ENCODE peak calls at places on chromosomes 2 and 18, in six cellular contexts. N is KG1; O is small intestine; C is stimulated activated CD4-positive, alpha-beta T cell treated with anti-CD3 and anti-CD28 coated beads, Interleukin-15, amount 100 ng/mL, for 24 hours; Q is hepatocyte; J is naive thymus-derived CD8-positive, alpha-beta T cell. M is an unnamed sample.

GRCh38 chr18:46002934-46003333 is 35.8 kb upstream of the EPG5 start:
- DNase-seq in J (no peak), C (no peak), Q (no peak), N (no peak), O (no peak), M (no peak)

GRCh38 chr2:151562398-151562797 is 152.7 kb downstream of the RIF1 start:
- DNase-seq in C (no peak), O (no peak), Q (no peak), J (no peak), N (no peak), M (no peak)

GRCh38 chr2:127217470-127218325 is 2.4 kb downstream of the CYP27C1 start:
- DNase-seq in J (no peak), C (peak; percentile 37), O (no peak), Q (no peak), N (no peak), M (peak; percentile 51)

GRCh38 chr2:14634885-14635871 is 2.7 kb downstream of the LRATD1 start:
- DNase-seq in J (no peak), C (peak; percentile 14), O (peak; percentile 80), Q (peak; percentile 75), N (no peak), M (peak; percentile 89)

GRCh38 chr18:3554091-3554601 is 104.2 kb downstream of the TGIF1 start:
- DNase-seq in N (no peak), Q (peak; percentile 20), C (no peak), J (no peak), O (no peak), M (peak; percentile 69)

GRCh38 chr2:212595036-212595654 is 56.5 kb upstream of the ERBB4 start:
- DNase-seq in O (no peak), Q (no peak), C (no peak), N (no peak), J (no peak), M (no peak)

GRCh38 chr2:230713331-230714121 is 884 bp downstream of the CAB39 start:
- DNase-seq in N (no peak), Q (peak; percentile 76), J (peak; percentile 42), O (peak; percentile 88), C (peak; percentile 60), M (peak; percentile 49)

GRCh38 chr2:178282075-178282474 is 87.8 kb downstream of the OSBPL6 start:
- DNase-seq in Q (peak; percentile 43), J (no peak), O (peak; percentile 94), N (no peak), C (no peak), M (no peak)

GRCh38 chr2:185787530-185788145 is 49.0 kb downstream of the FSIP2 start:
- DNase-seq in C (no peak), N (no peak), Q (no peak), J (no peak), O (no peak), M (no peak)

GRCh38 chr2:219555956-219556355 is 12.1 kb downstream of the TMEM198 start:
- DNase-seq in Q (no peak), J (no peak), O (no peak), N (no peak), C (no peak), M (no peak)

GRCh38 chr18:9757851-9758587 is 49.9 kb downstream of the RAB31 start:
- DNase-seq in C (no peak), J (no peak), N (no peak), O (no peak), Q (no peak), M (no peak)

GRCh38 chr2:233385489-233386044 is 31.3 kb downstream of the DGKD start:
- DNase-seq in J (peak; percentile 46), N (peak; percentile 61), Q (no peak), C (peak; percentile 38), O (no peak), M (no peak)

GRCh38 chr18:54393648-54394294 is 36.1 kb downstream of the C18orf54 start:
- DNase-seq in C (no peak), Q (no peak), N (no peak), J (no peak), O (no peak), M (no peak)

GRCh38 chr2:11250400-11251277 is 93.8 kb downstream of the ROCK2 start:
- DNase-seq in O (no peak), J (no peak), N (no peak), Q (no peak), C (no peak), M (peak; percentile 23)

GRCh38 chr2:236639461-236639860 is 69.8 kb downstream of the ACKR3 start:
- DNase-seq in C (no peak), J (no peak), Q (no peak), O (no peak), N (no peak), M (no peak)

GRCh38 chr18:7945882-7946281 is 378.8 kb downstream of the PTPRM start:
- DNase-seq in C (no peak), J (no peak), Q (peak; percentile 78), O (peak; percentile 53), N (no peak), M (no peak)

GRCh38 chr2:178764097-178764496 is 43.1 kb downstream of the TTN start:
- DNase-seq in Q (no peak), C (no peak), N (no peak), O (no peak), J (no peak), M (no peak)

GRCh38 chr2:237672731-237673129 is 45.3 kb downstream of the LRRFIP1 start:
- DNase-seq in O (no peak), Q (no peak), J (no peak), C (no peak), N (no peak), M (no peak)

GRCh38 chr2:153871231-153872221 is at the start of gene GALNT13:
- DNase-seq in C (peak; percentile 3), J (no peak), Q (peak; percentile 89), N (no peak), O (peak; percentile 1), M (no peak)

GRCh38 chr2:240109386-240109785 is 26.7 kb downstream of the COPS9 start:
- DNase-seq in N (no peak), J (no peak), Q (no peak), O (no peak), C (no peak), M (no peak)